ENCODE peak calls at places on chromosomes 11 and 22, in four cellular contexts. F is AG09319, D is GM10248, U is osteocyte. Q is an unnamed sample.

GRCh38 chr22:29606320-29606719 is 2.9 kb downstream of the NF2 start:
- DNase-seq in D (no peak), F (no peak), U (no peak), Q (no peak)

GRCh38 chr11:68028802-68029475 is 1.5 kb upstream of the NDUFS8 start:
- DNase-seq in U (no peak), D (no peak), F (no peak), Q (no peak)

GRCh38 chr22:46619240-46619829 is 851 bp upstream of the GRAMD4 start:
- DNase-seq in U (no peak), D (no peak), F (no peak), Q (no peak)

GRCh38 chr11:116601734-116602636 is 170.8 kb downstream of the BUD13 start:
- DNase-seq in U (no peak), D (no peak), F (no peak), Q (no peak)

GRCh38 chr22:49827853-49828598 is at the start of gene BRD1:
- DNase-seq in F (no peak), D (peak), U (no peak), Q (no peak)

GRCh38 chr11:107791343-107792048 is 67.1 kb downstream of the SLC35F2 start:
- DNase-seq in U (no peak), F (no peak), D (no peak), Q (no peak)

GRCh38 chr11:5368502-5369043 is 15.0 kb upstream of the OR51M1 start:
- DNase-seq in U (no peak), D (no peak), F (no peak), Q (no peak)

GRCh38 chr11:57332694-57333440 is 2.8 kb downstream of the SSRP1 start:
- DNase-seq in D (no peak), F (no peak), U (no peak), Q (no peak)

GRCh38 chr11:69518081-69518950 is 36.9 kb downstream of the LINC01488 start:
- DNase-seq in F (no peak), U (no peak), D (no peak), Q (no peak)

GRCh38 chr11:101030692-101031091 is 98.9 kb downstream of the PGR start:
- DNase-seq in D (no peak), U (no peak), F (no peak), Q (no peak)

GRCh38 chr11:111838054-111838453 is 33.3 kb downstream of the ALG9 start:
- DNase-seq in U (no peak), D (no peak), F (no peak), Q (no peak)

GRCh38 chr22:35394810-35395563 is 5.0 kb upstream of the MCM5 start:
- DNase-seq in F (no peak), D (no peak), U (no peak), Q (no peak)
- TF ChIP-seq CTCF in F (no peak), D (no peak), U (no peak), Q (no peak)

GRCh38 chr11:15942126-15942525 is 414.2 kb downstream of the SOX6 start:
- DNase-seq in F (no peak), D (no peak), U (peak), Q (no peak)

GRCh38 chr11:15942936-15943335 is 413.4 kb downstream of the SOX6 start:
- DNase-seq in U (peak), F (no peak), D (no peak), Q (no peak)

GRCh38 chr11:15940462-15941205 is 415.7 kb downstream of the SOX6 start:
- DNase-seq in U (peak), D (no peak), F (no peak), Q (no peak)

GRCh38 chr11:15938983-15939382 is 417.4 kb downstream of the SOX6 start:
- DNase-seq in F (no peak), U (no peak), D (no peak), Q (no peak)

GRCh38 chr11:15941206-15941770 is 415.1 kb downstream of the SOX6 start:
- DNase-seq in U (peak), D (peak), F (peak), Q (peak)
- TF ChIP-seq CTCF in U (peak), D (peak), F (peak), Q (peak)

DNA sequence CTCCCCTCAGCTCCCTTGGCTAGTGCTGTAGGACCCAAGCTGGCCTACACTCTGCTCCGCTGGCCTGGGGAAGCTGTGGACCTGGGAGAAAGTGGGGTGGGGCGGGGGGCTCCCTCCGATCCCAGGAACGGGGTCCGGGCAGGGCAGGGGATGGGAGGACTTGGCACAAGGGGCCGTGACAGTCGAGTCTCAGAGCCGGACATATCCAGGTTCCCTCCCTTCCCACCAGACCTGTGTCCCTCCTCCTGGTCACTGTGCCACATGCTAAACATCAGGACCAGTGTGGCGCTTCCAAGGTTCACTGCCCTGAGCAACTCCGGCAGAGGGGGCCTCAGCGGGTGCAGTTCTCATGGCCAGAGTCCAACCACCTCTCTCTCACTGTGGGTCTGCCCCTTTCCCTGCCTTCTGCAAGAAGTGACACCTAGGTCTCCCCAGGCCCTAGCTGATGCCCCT is 2.0 kb downstream of the DUSP8 start:
- DNase-seq in U (no peak), D (no peak), F (no peak), Q (no peak)
- TF ChIP-seq CTCF in U (no peak), D (no peak), F (no peak), Q (no peak)

GRCh38 chr11:129442171-129442570 is 66.5 kb downstream of the BARX2 start:
- DNase-seq in F (no peak), U (peak), D (no peak), Q (no peak)
- TF ChIP-seq CTCF in F (no peak), U (no peak), D (no peak), Q (no peak)

GRCh38 chr22:47781024-47781423 is 1018.6 kb downstream of the TBC1D22A start:
- DNase-seq in D (no peak), F (no peak), U (no peak), Q (no peak)
- TF ChIP-seq CTCF in D (no peak), F (no peak), U (no peak), Q (no peak)